ENCODE peak calls at places on chromosomes 13 and 19, in four cellular contexts. T, J, B and S are unnamed samples.

GRCh38 chr13:59677966-59678814 is 485.5 kb downstream of the DIAPH3 start:
- DNase-seq in T (peak), B (peak), J (peak), S (peak)

GRCh38 chr13:53398051-53398450 is 369.4 kb downstream of the OLFM4 start:
- DNase-seq in J (no peak), B (no peak), T (no peak), S (no peak)

GRCh38 chr19:32928806-32929205 is 43.0 kb downstream of the CEP89 start:
- DNase-seq in T (peak), J (no peak), B (no peak), S (no peak)

GRCh38 chr13:99281811-99282263 is 23.7 kb upstream of the GPR18 start:
- DNase-seq in T (no peak), J (no peak), B (no peak), S (no peak)

GRCh38 chr13:114328034-114328433 is 13.7 kb downstream of the CHAMP1 start:
- DNase-seq in J (no peak), T (no peak), B (no peak), S (no peak)

GRCh38 chr13:66689037-66689619 is 541.0 kb downstream of the PCDH9 start:
- DNase-seq in B (peak), T (peak), J (peak), S (peak)

GRCh38 chr19:7257148-7258041 is 36.8 kb downstream of the INSR start:
- DNase-seq in B (no peak), T (no peak), J (peak), S (no peak)

GRCh38 chr19:46716013-46716671 is 772 bp downstream of the PRKD2 start:
- DNase-seq in T (no peak), B (no peak), J (no peak), S (peak)

GRCh38 chr19:3986260-3987041 is 1.2 kb upstream of the EEF2 start:
- DNase-seq in B (peak), T (peak), J (peak), S (peak)

GRCh38 chr19:54138777-54139256 is 1.3 kb downstream of the CNOT3 start:
- DNase-seq in T (no peak), J (no peak), B (no peak), S (no peak)

GRCh38 chr13:72696590-72696989 is 30.8 kb downstream of the MZT1 start:
- DNase-seq in T (peak), B (peak), J (no peak), S (peak)

GRCh38 chr19:51119089-51119488 is 5.6 kb upstream of the SIGLEC9 start:
- DNase-seq in T (no peak), B (no peak), J (no peak), S (no peak)

GRCh38 chr19:852136-853013 is at the start of gene ELANE:
- DNase-seq in J (no peak), T (no peak), B (no peak), S (no peak)